ENCODE peak calls at places on chromosome 11, in nine cellular contexts. U, J, C, V, L, A, H, Q and R are unnamed samples.

GRCh38 chr11:72602250-72602904 is 71.8 kb downstream of the PDE2A start:
- DNase-seq in J (no peak), L (no peak), U (no peak), V (no peak), A (no peak), H (no peak), C (no peak), Q (no peak), R (no peak)

GRCh38 chr11:33248416-33248957 is 8.7 kb upstream of the HIPK3 start:
- DNase-seq in J (no peak), H (no peak), U (no peak), Q (no peak), V (no peak), L (peak; percentile 49), C (peak; percentile 57), A (no peak), R (no peak)

GRCh38 chr11:112941096-112941495 is 20.1 kb upstream of the NCAM1 start:
- DNase-seq in L (no peak), A (no peak), Q (no peak), J (no peak), H (no peak), U (no peak), C (no peak), V (no peak), R (no peak)

GRCh38 chr11:64762916-64763803 is 3.4 kb upstream of the PYGM start:
- DNase-seq in A (no peak), C (peak; percentile 74), L (no peak), Q (no peak), H (peak; percentile 80), U (no peak), V (no peak), J (peak; percentile 35), R (no peak)

GRCh38 chr11:108218912-108219783 is 3.3 kb downstream of the NPAT start:
- DNase-seq in V (no peak), Q (no peak), A (no peak), J (no peak), L (no peak), C (no peak), H (no peak), U (no peak), R (no peak)

GRCh38 chr11:122512688-122513087 is 142.8 kb upstream of the UBASH3B start:
- DNase-seq in V (no peak), A (no peak), Q (no peak), H (no peak), J (no peak), C (no peak), L (no peak), U (no peak), R (no peak)

GRCh38 chr11:2868604-2869526 is 16.7 kb downstream of the CDKN1C start:
- DNase-seq in A (no peak), Q (no peak), H (no peak), C (no peak), V (no peak), U (no peak), L (no peak), J (no peak), R (no peak)

GRCh38 chr11:109088061-109088460 is 333.9 kb upstream of the C11orf87 start:
- DNase-seq in J (no peak), H (no peak), U (no peak), Q (no peak), C (no peak), L (no peak), A (no peak), V (no peak), R (no peak)

GRCh38 chr11:93054881-93055280 is 85.4 kb downstream of the MTNR1B start:
- DNase-seq in V (peak; percentile 38), H (peak; percentile 85), L (peak; percentile 88), U (no peak), J (no peak), C (peak; percentile 93), A (no peak), Q (no peak), R (no peak)

GRCh38 chr11:92696076-92696475 is 273.4 kb upstream of the MTNR1B start:
- DNase-seq in C (no peak), H (no peak), J (no peak), U (no peak), A (no peak), L (no peak), V (no peak), Q (no peak), R (no peak)

GRCh38 chr11:44609028-44609782 is 43.7 kb downstream of the CD82 start:
- DNase-seq in V (no peak), A (no peak), U (no peak), J (no peak), C (no peak), H (no peak), L (no peak), Q (no peak), R (no peak)

GRCh38 chr11:114135737-114136151 is 76.2 kb downstream of the ZBTB16 start:
- DNase-seq in L (peak; percentile 65), V (no peak), Q (no peak), A (no peak), J (no peak), U (no peak), C (no peak), H (no peak), R (no peak)

DNA sequence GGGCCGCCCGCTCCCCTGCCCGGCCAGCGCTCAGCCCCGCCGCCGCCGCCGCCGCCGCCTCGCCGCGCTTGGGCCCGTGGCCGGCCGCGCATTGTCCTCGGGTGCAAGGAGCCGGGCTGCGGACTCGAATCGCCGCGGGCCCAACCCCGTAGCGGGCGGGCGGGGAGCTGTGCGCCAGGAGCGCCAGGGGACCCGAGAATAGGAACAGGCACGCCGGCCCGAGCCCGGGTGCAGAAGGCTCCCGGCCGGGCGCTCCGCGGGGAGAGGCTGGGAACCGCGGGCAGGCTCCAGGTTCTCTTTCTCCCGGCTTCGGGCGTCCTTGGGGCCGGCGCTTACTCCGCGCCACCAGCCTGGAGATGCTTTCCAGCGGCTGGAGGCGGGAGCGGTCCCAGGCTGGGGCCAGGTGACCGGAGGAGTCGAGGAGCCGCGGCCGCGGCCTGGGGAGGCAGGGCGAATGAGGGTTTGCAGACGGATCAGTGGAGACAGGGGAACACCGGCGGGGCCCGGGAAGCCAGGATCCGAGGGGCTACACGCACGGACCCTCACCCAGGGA is 636 bp downstream of the PKNOX2 start:
- DNase-seq in Q (no peak), V (peak; percentile 40), U (no peak), A (peak; percentile 42), C (peak; percentile 30), H (no peak), L (peak; percentile 58), J (peak; percentile 66), R (peak; percentile 59)
- H3K4me3 ChIP-seq in Q (peak overlapping the region; percentile 33), V (peak overlapping the region; percentile 78), U (peak overlapping the region; percentile 75), A (peak overlapping the region; percentile 58), C (peak overlapping the region; percentile 81), H (peak overlapping the region; percentile 43), L (peak overlapping the region; percentile 84), J (peak overlapping the region; percentile 75), R (peak overlapping the region; percentile 65)

GRCh38 chr11:69638941-69639681 is 1.8 kb upstream of the CCND1 start:
- DNase-seq in L (peak; percentile 99), Q (peak; percentile 92), H (peak; percentile 71), J (peak; percentile 95), V (peak; percentile 96), U (peak; percentile 95), A (peak; percentile 89), C (peak; percentile 96), R (peak; percentile 99)

GRCh38 chr11:69637601-69637955 is 3.4 kb upstream of the CCND1 start:
- DNase-seq in U (no peak), Q (no peak), A (no peak), J (no peak), L (no peak), C (no peak), H (no peak), V (no peak), R (peak; percentile 76)

GRCh38 chr11:69636870-69637600 is 3.9 kb upstream of the CCND1 start:
- DNase-seq in C (no peak), A (no peak), U (no peak), V (no peak), Q (no peak), J (no peak), L (no peak), H (no peak), R (no peak)

GRCh38 chr11:69639843-69640242 is 1.1 kb upstream of the CCND1 start:
- DNase-seq in U (no peak), V (no peak), L (no peak), C (no peak), H (no peak), J (no peak), Q (no peak), A (no peak), R (no peak)

DNA sequence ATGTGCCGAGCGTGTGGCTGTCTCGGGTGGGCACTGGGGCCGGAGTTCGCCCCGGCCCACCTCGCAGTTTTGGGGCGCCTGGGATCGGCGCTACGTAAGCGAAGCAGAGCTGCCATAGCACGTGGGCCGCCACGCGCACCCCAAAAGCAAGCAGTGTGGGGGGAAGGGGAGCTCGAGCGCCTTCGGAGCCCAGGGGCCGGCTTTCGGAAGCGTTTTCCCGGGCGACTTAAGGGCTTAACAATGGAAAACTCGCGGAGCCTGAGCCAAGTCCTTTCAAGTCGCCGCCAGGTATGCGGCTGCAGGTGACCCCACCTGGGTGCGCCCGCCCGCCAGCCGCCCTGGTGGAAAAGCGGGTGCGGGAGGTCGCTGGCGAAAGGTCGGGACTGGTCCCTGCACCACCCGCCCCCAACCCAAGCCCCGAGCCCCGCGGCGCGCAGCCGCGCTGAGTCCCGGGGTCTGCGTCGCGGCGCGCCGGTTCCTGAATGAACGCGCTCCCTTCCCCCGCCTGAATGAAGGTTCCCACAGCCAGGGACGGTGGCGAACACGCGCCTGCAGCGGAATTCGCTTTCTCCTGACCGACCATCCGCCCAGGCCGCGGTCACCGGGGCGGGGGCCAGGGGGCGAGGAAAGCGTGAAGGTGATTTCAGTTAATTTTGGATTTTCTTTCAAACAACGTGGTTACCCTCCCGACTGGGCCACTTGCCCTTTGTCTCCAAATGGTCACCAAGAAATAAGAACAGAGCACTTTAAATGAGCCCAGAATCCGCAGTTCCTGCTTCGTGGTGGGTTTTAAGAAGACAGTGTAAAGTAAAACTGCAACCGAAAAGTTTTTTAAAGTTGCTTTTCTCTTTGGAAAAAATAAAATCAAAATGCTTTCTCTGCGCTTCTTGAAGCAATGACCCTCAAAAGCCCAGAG is 2.7 kb upstream of the CCND1 start:
- DNase-seq in Q (no peak), U (peak; percentile 78), C (peak; percentile 70), V (peak; percentile 83), J (peak; percentile 85), H (no peak), A (peak; percentile 55), L (peak; percentile 80), R (peak; percentile 98)
- H3K4me3 ChIP-seq in Q (peak overlapping the region; percentile 23), U (no peak overlapping the region), C (peak overlapping the region; percentile 54), V (peak overlapping the region; percentile 15), J (peak overlapping the region; percentile 19), H (peak overlapping the region; percentile 38), A (peak overlapping the region; percentile 44), L (peak overlapping the region; percentile 89), R (peak overlapping the region; percentile 73)

DNA sequence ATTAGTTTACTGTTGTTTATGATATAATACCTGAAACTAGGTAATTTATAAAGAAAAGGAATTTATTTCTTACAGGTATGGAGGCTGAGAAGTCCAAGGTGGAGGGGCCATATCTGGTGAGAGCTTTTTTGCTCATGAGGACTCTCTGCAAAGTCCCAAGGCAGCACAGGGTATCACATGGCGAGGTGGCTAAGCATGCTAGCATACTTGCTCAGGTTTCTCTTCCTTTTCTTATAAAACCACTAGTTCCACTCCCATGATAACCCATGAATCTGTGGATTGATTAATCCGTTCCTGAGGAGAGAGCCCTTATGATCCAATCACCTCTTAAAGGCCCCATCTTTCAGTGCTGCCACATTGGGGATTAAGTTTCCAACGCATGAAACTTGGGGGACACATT is 82.7 kb downstream of the PHF21A start:
- DNase-seq in J (no peak), L (no peak), C (no peak), Q (no peak), H (no peak), A (no peak), V (no peak), U (no peak), R (no peak)
- H3K4me3 ChIP-seq in J (no peak overlapping the region), L (no peak overlapping the region), C (no peak overlapping the region), Q (no peak overlapping the region), H (no peak overlapping the region), A (no peak overlapping the region), V (no peak overlapping the region), U (no peak overlapping the region), R (no peak overlapping the region)

GRCh38 chr11:77518471-77518870 is 44.6 kb upstream of the PAK1 start:
- DNase-seq in L (no peak), V (no peak), U (no peak), C (no peak), A (no peak), Q (no peak), J (no peak), H (no peak), R (no peak)
- H3K4me3 ChIP-seq in L (no peak overlapping the region), V (no peak overlapping the region), U (no peak overlapping the region), C (no peak overlapping the region), A (no peak overlapping the region), Q (no peak overlapping the region), J (no peak overlapping the region), H (no peak overlapping the region), R (no peak overlapping the region)